ENCODE peak calls at places on chromosomes 12 and 14, in six cellular contexts. A is HFF-Myc, M is NCI-H2171 treated with DMSO at 0.1 percent for 48 hours, Y is BJ, S is HEK293T, E is GM23248. Z is an unnamed sample.

GRCh38 chr12:98530068-98530467 is 14.7 kb downstream of the TMPO start:
- DNase-seq in A (no peak), M (no peak), Y (no peak), S (no peak), E (no peak), Z (no peak)

GRCh38 chr14:93752980-93753561 is 35.2 kb downstream of the PRIMA1 start:
- DNase-seq in A (no peak), M (no peak), Y (no peak), S (no peak), E (no peak), Z (no peak)

GRCh38 chr12:64029013-64029857 is 184.7 kb downstream of the SRGAP1 start:
- DNase-seq in A (no peak), M (no peak), Y (peak), S (no peak), E (peak), Z (no peak)

GRCh38 chr12:39804479-39805241 is 185.1 kb upstream of the ABCD2 start:
- DNase-seq in A (no peak), M (no peak), Y (no peak), S (no peak), E (no peak), Z (no peak)

GRCh38 chr12:113418213-113418879 is 3.8 kb upstream of the SDSL start:
- DNase-seq in A (no peak), M (no peak), Y (no peak), S (no peak), E (peak), Z (no peak)

GRCh38 chr12:2845280-2845679 is 10.4 kb upstream of the NRIP2 start:
- DNase-seq in A (peak), M (no peak), Y (no peak), S (no peak), E (peak), Z (no peak)

GRCh38 chr12:23533295-23533694 is 416.2 kb downstream of the SOX5 start:
- DNase-seq in A (no peak), M (no peak), Y (no peak), S (no peak), E (no peak), Z (no peak)

GRCh38 chr12:126974779-126975178 is 1292.2 kb upstream of the TMEM132C start:
- DNase-seq in A (no peak), M (no peak), Y (no peak), S (no peak), E (no peak), Z (no peak)

GRCh38 chr12:6957741-6958608 is 6.8 kb downstream of the PTPN6 start:
- DNase-seq in A (no peak), M (no peak), Y (no peak), S (no peak), E (no peak), Z (no peak)

GRCh38 chr14:75689012-75689411 is 28.0 kb downstream of the TTLL5 start:
- DNase-seq in A (peak), M (no peak), Y (peak), S (no peak), E (peak), Z (no peak)

GRCh38 chr12:122062832-122063690 is 15.5 kb upstream of the MLXIP start:
- DNase-seq in A (no peak), M (no peak), Y (no peak), S (no peak), E (peak), Z (peak)

GRCh38 chr12:102961488-102961801 is 4.0 kb downstream of the ASCL1 start:
- DNase-seq in A (no peak), M (no peak), Y (no peak), S (no peak), E (no peak), Z (no peak)

GRCh38 chr12:118292836-118293235 is 79.9 kb downstream of the TAOK3 start:
- DNase-seq in A (no peak), M (no peak), Y (no peak), S (no peak), E (peak), Z (no peak)

GRCh38 chr14:21070083-21070609 is at the start of gene ARHGEF40:
- DNase-seq in A (no peak), M (no peak), Y (no peak), S (peak), E (peak), Z (peak)